ENCODE peak calls at places on chromosomes 13 and 19, in six cellular contexts. One of them, this sample, is unnamed.
A peak's percentile ranks its signal among the peaks of the same experiment; 100 is the strongest.

GRCh38 chr13:111039735-111040134 is 75.4 kb upstream of the ARHGEF7 start:
- DNase-seq in psoas muscle: no peak
- DNase-seq in uterus: no peak
- DNase-seq in mucosa of descending colon: no peak
- DNase-seq in IMR-90: no peak
- DNase-seq in heart left ventricle: no peak
- DNase-seq in this sample: no peak

GRCh38 chr13:90568165-90568564 is 779.3 kb upstream of the MIR17HG start:
- DNase-seq in mucosa of descending colon: no peak
- DNase-seq in psoas muscle: no peak
- DNase-seq in heart left ventricle: no peak
- DNase-seq in IMR-90: no peak
- DNase-seq in uterus: no peak
- DNase-seq in this sample: no peak

GRCh38 chr13:113342820-113343691 is 20.9 kb downstream of the GRTP1 start:
- DNase-seq in IMR-90: no peak
- DNase-seq in heart left ventricle: no peak
- DNase-seq in mucosa of descending colon: no peak
- DNase-seq in uterus: no peak
- DNase-seq in psoas muscle: no peak
- DNase-seq in this sample: no peak

GRCh38 chr19:3061214-3062161 is 807 bp downstream of the TLE5 start:
- DNase-seq in IMR-90: peak; percentile 17
- DNase-seq in heart left ventricle: peak; percentile 80
- DNase-seq in psoas muscle: peak; percentile 67
- DNase-seq in uterus: peak; percentile 77
- DNase-seq in mucosa of descending colon: peak; percentile 74
- DNase-seq in this sample: peak; percentile 73

GRCh38 chr19:40465025-40465780 is at the start of gene BLVRB:
- DNase-seq in uterus: no peak
- DNase-seq in psoas muscle: no peak
- DNase-seq in heart left ventricle: no peak
- DNase-seq in mucosa of descending colon: no peak
- DNase-seq in IMR-90: peak; percentile 52
- DNase-seq in this sample: no peak

GRCh38 chr13:60591348-60591747 is 194.3 kb downstream of the TDRD3 start:
- DNase-seq in heart left ventricle: no peak
- DNase-seq in IMR-90: peak; percentile 48
- DNase-seq in uterus: no peak
- DNase-seq in mucosa of descending colon: no peak
- DNase-seq in psoas muscle: no peak
- DNase-seq in this sample: no peak

GRCh38 chr13:41352935-41353801 is 42.1 kb downstream of the NAA16 start:
- DNase-seq in uterus: no peak
- DNase-seq in mucosa of descending colon: peak; percentile 60
- DNase-seq in psoas muscle: no peak
- DNase-seq in heart left ventricle: no peak
- DNase-seq in IMR-90: peak; percentile 59
- DNase-seq in this sample: no peak

GRCh38 chr13:74270018-74270417 is 135.8 kb upstream of the KLF12 start:
- DNase-seq in mucosa of descending colon: no peak
- DNase-seq in IMR-90: peak; percentile 10
- DNase-seq in heart left ventricle: no peak
- DNase-seq in psoas muscle: no peak
- DNase-seq in uterus: no peak
- DNase-seq in this sample: no peak

GRCh38 chr19:48480151-48480475 is 10.9 kb downstream of the CYTH2 start:
- DNase-seq in psoas muscle: peak; percentile 69
- DNase-seq in heart left ventricle: peak; percentile 76
- DNase-seq in mucosa of descending colon: peak; percentile 52
- DNase-seq in IMR-90: no peak
- DNase-seq in uterus: peak; percentile 68
- DNase-seq in this sample: peak; percentile 70

GRCh38 chr13:33999830-34000605 is 182.1 kb downstream of the RFC3 start:
- DNase-seq in mucosa of descending colon: no peak
- DNase-seq in psoas muscle: no peak
- DNase-seq in IMR-90: no peak
- DNase-seq in uterus: no peak
- DNase-seq in heart left ventricle: no peak
- DNase-seq in this sample: no peak

GRCh38 chr13:58085819-58086218 is 454.3 kb downstream of the PCDH17 start:
- DNase-seq in IMR-90: no peak
- DNase-seq in mucosa of descending colon: no peak
- DNase-seq in heart left ventricle: no peak
- DNase-seq in psoas muscle: no peak
- DNase-seq in uterus: no peak
- DNase-seq in this sample: no peak

GRCh38 chr19:4059931-4060620 is 6.6 kb downstream of the ZBTB7A start:
- DNase-seq in psoas muscle: peak; percentile 84
- DNase-seq in IMR-90: no peak
- DNase-seq in mucosa of descending colon: peak; percentile 86
- DNase-seq in heart left ventricle: peak; percentile 69
- DNase-seq in uterus: peak; percentile 90
- DNase-seq in this sample: peak; percentile 73

GRCh38 chr13:111994578-111994977 is 72.4 kb upstream of the SOX1 start:
- DNase-seq in IMR-90: no peak
- DNase-seq in heart left ventricle: no peak
- DNase-seq in psoas muscle: no peak
- DNase-seq in uterus: no peak
- DNase-seq in mucosa of descending colon: no peak
- DNase-seq in this sample: no peak

GRCh38 chr19:45200614-45201013 is 22.0 kb downstream of the BLOC1S3 start:
- DNase-seq in uterus: no peak
- DNase-seq in heart left ventricle: peak; percentile 23
- DNase-seq in mucosa of descending colon: no peak
- DNase-seq in IMR-90: peak; percentile 57
- DNase-seq in psoas muscle: no peak
- DNase-seq in this sample: no peak

GRCh38 chr19:33393286-33394005 is 19.9 kb downstream of the CEBPG start:
- DNase-seq in uterus: peak; percentile 19
- DNase-seq in heart left ventricle: no peak
- DNase-seq in mucosa of descending colon: no peak
- DNase-seq in IMR-90: no peak
- DNase-seq in psoas muscle: no peak
- DNase-seq in this sample: peak; percentile 16

GRCh38 chr19:5057860-5058259 is 88.9 kb downstream of the KDM4B start:
- DNase-seq in mucosa of descending colon: no peak
- DNase-seq in uterus: no peak
- DNase-seq in psoas muscle: no peak
- DNase-seq in IMR-90: no peak
- DNase-seq in heart left ventricle: no peak
- DNase-seq in this sample: no peak

GRCh38 chr19:1862424-1863307 is 713 bp downstream of the KLF16 start:
- DNase-seq in psoas muscle: peak; percentile 51
- DNase-seq in uterus: no peak
- DNase-seq in IMR-90: no peak
- DNase-seq in heart left ventricle: peak; percentile 57
- DNase-seq in mucosa of descending colon: peak; percentile 71
- DNase-seq in this sample: no peak

GRCh38 chr13:61192826-61193225 is 222.8 kb downstream of the PCDH20 start:
- DNase-seq in psoas muscle: no peak
- DNase-seq in IMR-90: no peak
- DNase-seq in heart left ventricle: no peak
- DNase-seq in mucosa of descending colon: peak; percentile 73
- DNase-seq in uterus: no peak
- DNase-seq in this sample: no peak

GRCh38 chr19:18764591-18765051 is 26.5 kb downstream of the COMP start:
- DNase-seq in uterus: no peak
- DNase-seq in psoas muscle: no peak
- DNase-seq in mucosa of descending colon: no peak
- DNase-seq in heart left ventricle: no peak
- DNase-seq in IMR-90: no peak
- DNase-seq in this sample: no peak

GRCh38 chr19:15014579-15014978 is 34.7 kb upstream of the CASP14 start:
- DNase-seq in mucosa of descending colon: no peak
- DNase-seq in uterus: no peak
- DNase-seq in psoas muscle: no peak
- DNase-seq in heart left ventricle: no peak
- DNase-seq in IMR-90: no peak
- DNase-seq in this sample: no peak

GRCh38 chr13:73656863-73657262 is 477.3 kb downstream of the KLF12 start:
- DNase-seq in mucosa of descending colon: no peak
- DNase-seq in heart left ventricle: no peak
- DNase-seq in uterus: no peak
- DNase-seq in psoas muscle: no peak
- DNase-seq in IMR-90: peak; percentile 42
- DNase-seq in this sample: no peak

GRCh38 chr19:8611890-8612806 is 1.6 kb upstream of the ADAMTS10 start:
- DNase-seq in IMR-90: peak; percentile 66
- DNase-seq in heart left ventricle: peak; percentile 52
- DNase-seq in psoas muscle: peak; percentile 85
- DNase-seq in uterus: peak; percentile 71
- DNase-seq in mucosa of descending colon: peak; percentile 39
- DNase-seq in this sample: peak; percentile 72

GRCh38 chr19:5934779-5935472 is 20.9 kb downstream of the CAPS start:
- DNase-seq in heart left ventricle: peak; percentile 53
- DNase-seq in uterus: peak; percentile 78
- DNase-seq in psoas muscle: peak; percentile 46
- DNase-seq in mucosa of descending colon: no peak
- DNase-seq in IMR-90: peak; percentile 90
- DNase-seq in this sample: peak; percentile 40

GRCh38 chr13:77898097-77898496 is 20.5 kb downstream of the EDNRB start:
- DNase-seq in mucosa of descending colon: no peak
- DNase-seq in uterus: no peak
- DNase-seq in heart left ventricle: no peak
- DNase-seq in IMR-90: peak; percentile 16
- DNase-seq in psoas muscle: no peak
- DNase-seq in this sample: no peak

GRCh38 chr13:39963612-39964011 is 308.1 kb downstream of the COG6 start:
- DNase-seq in uterus: no peak
- DNase-seq in heart left ventricle: no peak
- DNase-seq in psoas muscle: no peak
- DNase-seq in mucosa of descending colon: no peak
- DNase-seq in IMR-90: no peak
- DNase-seq in this sample: no peak

GRCh38 chr19:18594096-18594823 is 5.7 kb downstream of the REX1BD start:
- DNase-seq in uterus: peak; percentile 87
- DNase-seq in heart left ventricle: peak; percentile 71
- DNase-seq in mucosa of descending colon: peak; percentile 75
- DNase-seq in IMR-90: peak; percentile 76
- DNase-seq in psoas muscle: peak; percentile 78
- DNase-seq in this sample: peak; percentile 73

GRCh38 chr13:42355118-42355840 is 83.3 kb downstream of the AKAP11 start:
- DNase-seq in uterus: no peak
- DNase-seq in mucosa of descending colon: no peak
- DNase-seq in heart left ventricle: no peak
- DNase-seq in psoas muscle: no peak
- DNase-seq in IMR-90: no peak
- DNase-seq in this sample: no peak

GRCh38 chr13:21152251-21152899 is 24.0 kb downstream of the SKA3 start:
- DNase-seq in mucosa of descending colon: no peak
- DNase-seq in uterus: no peak
- DNase-seq in psoas muscle: no peak
- DNase-seq in heart left ventricle: no peak
- DNase-seq in IMR-90: no peak
- DNase-seq in this sample: no peak

GRCh38 chr13:49367640-49368431 is 76.0 kb downstream of the CAB39L start:
- DNase-seq in IMR-90: no peak
- DNase-seq in heart left ventricle: no peak
- DNase-seq in psoas muscle: no peak
- DNase-seq in mucosa of descending colon: no peak
- DNase-seq in uterus: no peak
- DNase-seq in this sample: no peak

GRCh38 chr13:49627831-49628652 is at the start of gene ARL11:
- DNase-seq in uterus: no peak
- DNase-seq in mucosa of descending colon: peak; percentile 81
- DNase-seq in IMR-90: no peak
- DNase-seq in heart left ventricle: peak; percentile 47
- DNase-seq in psoas muscle: peak; percentile 59
- DNase-seq in this sample: peak; percentile 64

GRCh38 chr13:35978607-35979316 is 152.4 kb downstream of the DCLK1 start:
- DNase-seq in mucosa of descending colon: peak; percentile 71
- DNase-seq in uterus: peak; percentile 31
- DNase-seq in psoas muscle: no peak
- DNase-seq in IMR-90: peak; percentile 69
- DNase-seq in heart left ventricle: peak; percentile 37
- DNase-seq in this sample: no peak
- H3K9me3 ChIP-seq in mucosa of descending colon: no peaks in the 10 kb centered on the region
- H3K9me3 ChIP-seq in uterus: no peaks in the 10 kb centered on the region
- H3K9me3 ChIP-seq in psoas muscle: no peaks in the 10 kb centered on the region
- H3K9me3 ChIP-seq in IMR-90: no peaks in the 10 kb centered on the region
- H3K9me3 ChIP-seq in heart left ventricle: peaks cover 4% of the 10 kb centered on the region
- H3K9me3 ChIP-seq in this sample: peaks cover 8% of the 10 kb centered on the region

DNA sequence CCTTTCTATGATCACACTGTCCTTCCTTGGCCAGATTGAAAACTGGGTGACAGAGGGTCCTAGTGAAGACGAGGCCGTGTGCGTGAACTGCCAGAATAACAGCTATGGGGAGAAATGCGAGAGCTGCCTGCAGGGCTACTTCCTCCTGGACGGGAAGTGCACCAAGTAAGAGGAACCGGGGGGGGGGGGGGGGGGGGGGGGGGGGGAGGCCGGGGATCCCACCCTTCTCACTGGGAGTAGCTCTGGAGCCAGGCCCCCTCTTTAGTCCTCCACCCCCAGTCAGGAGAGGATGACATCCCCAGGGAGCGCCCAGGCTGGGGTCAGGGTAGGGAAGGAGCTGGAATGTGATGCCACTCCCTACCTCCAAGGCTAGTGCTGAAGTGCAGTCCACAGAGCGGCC is 19.4 kb downstream of the CNFN start:
- DNase-seq in heart left ventricle: no peak
- DNase-seq in IMR-90: no peak
- DNase-seq in psoas muscle: no peak
- DNase-seq in uterus: no peak
- DNase-seq in mucosa of descending colon: no peak
- DNase-seq in this sample: no peak
- TF ChIP-seq CTCF in heart left ventricle: no peak
- TF ChIP-seq CTCF in IMR-90: no peak
- TF ChIP-seq CTCF in psoas muscle: no peak
- TF ChIP-seq CTCF in uterus: no peak
- TF ChIP-seq CTCF in mucosa of descending colon: no peak
- TF ChIP-seq CTCF in this sample: no peak

GRCh38 chr19:56538761-56539263 is at the start of gene ZFP28:
- DNase-seq in psoas muscle: peak; percentile 85
- DNase-seq in heart left ventricle: peak; percentile 83
- DNase-seq in IMR-90: no peak
- DNase-seq in uterus: peak; percentile 76
- DNase-seq in mucosa of descending colon: peak; percentile 83
- DNase-seq in this sample: peak; percentile 89

GRCh38 chr19:56538254-56538760 is 441 bp upstream of the ZFP28 start:
- DNase-seq in mucosa of descending colon: peak; percentile 87
- DNase-seq in psoas muscle: peak; percentile 90
- DNase-seq in heart left ventricle: peak; percentile 93
- DNase-seq in IMR-90: peak; percentile 85
- DNase-seq in uterus: peak; percentile 92
- DNase-seq in this sample: peak; percentile 91

GRCh38 chr19:56537442-56537841 is 1.3 kb upstream of the ZFP28 start:
- DNase-seq in IMR-90: no peak
- DNase-seq in mucosa of descending colon: no peak
- DNase-seq in uterus: no peak
- DNase-seq in heart left ventricle: no peak
- DNase-seq in psoas muscle: no peak
- DNase-seq in this sample: no peak
- H3K4me3 ChIP-seq in IMR-90: no peak overlapping the region
- H3K4me3 ChIP-seq in mucosa of descending colon: no peak overlapping the region
- H3K4me3 ChIP-seq in uterus: no peak overlapping the region
- H3K4me3 ChIP-seq in heart left ventricle: no peak overlapping the region
- H3K4me3 ChIP-seq in psoas muscle: peak overlapping the region; percentile 97
- H3K4me3 ChIP-seq in this sample: peak overlapping the region; percentile 83

GRCh38 chr19:52039169-52039568 is 9.5 kb downstream of the ZNF432 start:
- DNase-seq in heart left ventricle: no peak
- DNase-seq in IMR-90: no peak
- DNase-seq in psoas muscle: no peak
- DNase-seq in mucosa of descending colon: no peak
- DNase-seq in uterus: no peak
- DNase-seq in this sample: no peak
- H3K9me3 ChIP-seq in heart left ventricle: peaks cover 73% of the 10 kb centered on the region
- H3K9me3 ChIP-seq in IMR-90: peaks cover 48% of the 10 kb centered on the region
- H3K9me3 ChIP-seq in psoas muscle: peaks cover 81% of the 10 kb centered on the region
- H3K9me3 ChIP-seq in mucosa of descending colon: peaks cover 93% of the 10 kb centered on the region
- H3K9me3 ChIP-seq in uterus: peaks cover under 1% of the 10 kb centered on the region
- H3K9me3 ChIP-seq in this sample: peaks cover 93% of the 10 kb centered on the region

This sample was measured in left ventricle myocardium inferior.